ENCODE peak calls at places on chromosomes 4 and X, in four cellular contexts. U, T, X and E are unnamed samples. For H3K4me1, the result is how much of the 10 kb centered on the place peaks cover.

GRCh38 chrX:131783555-131784338 is 239.4 kb upstream of the STK26 start:
- DNase-seq in T (peak), X (peak), U (no peak), E (no peak)

GRCh38 chr4:97027989-97028388 is 1115.3 kb downstream of the STPG2 start:
- DNase-seq in T (no peak), X (no peak), U (no peak), E (no peak)

GRCh38 chrX:20205927-20206708 is 60.6 kb downstream of the RPS6KA3 start:
- DNase-seq in U (no peak), T (no peak), X (no peak), E (no peak)

GRCh38 chrX:43881410-43882293 is 598 bp downstream of the MAOB start:
- DNase-seq in T (no peak), X (peak), U (no peak), E (no peak)

GRCh38 chr4:186765138-186765537 is 41.5 kb upstream of the FAT1 start:
- DNase-seq in U (no peak), X (peak), T (no peak), E (no peak)

GRCh38 chr4:132180020-132180427 is 969.1 kb upstream of the PCDH10 start:
- DNase-seq in T (no peak), X (no peak), U (no peak), E (no peak)

GRCh38 chr4:131344761-131345160 is 1804.3 kb upstream of the PCDH10 start:
- DNase-seq in X (no peak), T (no peak), U (no peak), E (no peak)

GRCh38 chr4:5979981-5980380 is 38.2 kb downstream of the C4orf50 start:
- DNase-seq in U (peak), T (no peak), X (no peak), E (no peak)

GRCh38 chr4:138634915-138635314 is 380.7 kb upstream of the NOCT start:
- DNase-seq in U (no peak), T (no peak), X (no peak), E (no peak)

GRCh38 chr4:74327751-74328150 is 19.5 kb downstream of the EPGN start:
- DNase-seq in T (no peak), X (no peak), U (no peak), E (no peak)

GRCh38 chr4:91373546-91373945 is 930.2 kb upstream of the GRID2 start:
- DNase-seq in X (no peak), T (no peak), U (no peak), E (no peak)

GRCh38 chrX:96407501-96407900 is 277.1 kb upstream of the DIAPH2 start:
- DNase-seq in X (no peak), U (no peak), T (no peak), E (no peak)

DNA sequence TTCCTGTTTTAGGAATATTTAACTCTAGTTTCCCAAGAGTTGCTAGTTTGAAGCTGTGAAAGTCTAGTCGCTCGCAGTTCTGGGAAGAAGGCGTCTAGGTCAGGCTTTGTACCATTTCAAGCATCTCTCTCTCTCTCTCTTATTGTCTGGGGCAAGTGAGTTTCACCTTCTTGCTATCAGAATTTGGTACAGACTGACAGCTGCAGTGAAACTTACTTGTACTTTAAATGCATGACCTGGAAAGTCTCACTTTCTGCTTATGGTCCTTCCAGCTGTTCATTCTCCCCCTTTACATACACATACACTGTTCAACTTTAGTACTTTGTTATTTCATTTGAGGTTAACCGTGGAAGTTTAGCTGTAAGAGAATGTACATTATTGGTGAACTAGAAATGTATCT is 4.4 kb downstream of the FRMPD4 start:
- DNase-seq in U (no peak), X (no peak), T (no peak), E (no peak)
- H3K4me3 ChIP-seq in U (no peak), X (no peak), T (no peak), E (no peak)

DNA sequence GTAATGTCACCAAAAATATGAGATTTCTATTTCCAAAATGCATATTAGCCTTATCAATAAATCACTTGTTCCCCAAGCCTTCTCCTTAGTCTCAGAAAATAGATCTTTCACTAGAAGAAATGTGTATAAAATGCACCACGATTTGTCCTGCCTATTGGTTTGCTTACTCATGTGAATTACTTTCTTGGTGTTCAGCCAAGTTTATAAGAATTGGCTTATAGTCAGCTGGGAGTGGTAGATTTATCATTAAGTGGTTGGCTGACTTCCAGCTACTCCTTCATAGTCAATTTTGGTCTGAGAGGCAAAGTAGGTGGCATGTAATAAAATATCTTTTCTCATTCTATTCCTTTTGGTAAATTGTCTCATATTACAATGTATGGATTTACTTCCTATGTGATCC is 1.3 kb downstream of the SULT1E1 start:
- DNase-seq in U (no peak), X (no peak), T (no peak), E (no peak)
- H3K27ac ChIP-seq in U (no peak), X (no peak), T (no peak), E (no peak)

GRCh38 chr4:173518419-173519102 is 11.5 kb downstream of the HAND2 start:
- DNase-seq in X (no peak), T (no peak), U (no peak), E (no peak)

GRCh38 chr4:173519130-173520101 is 10.6 kb downstream of the HAND2 start:
- DNase-seq in T (no peak), X (no peak), U (no peak), E (no peak)

GRCh38 chr4:173516621-173517612 is 13.1 kb downstream of the HAND2 start:
- DNase-seq in U (no peak), X (no peak), T (no peak), E (no peak)

GRCh38 chr4:173515458-173515857 is 14.6 kb downstream of the HAND2 start:
- DNase-seq in U (no peak), X (no peak), T (no peak), E (no peak)

DNA sequence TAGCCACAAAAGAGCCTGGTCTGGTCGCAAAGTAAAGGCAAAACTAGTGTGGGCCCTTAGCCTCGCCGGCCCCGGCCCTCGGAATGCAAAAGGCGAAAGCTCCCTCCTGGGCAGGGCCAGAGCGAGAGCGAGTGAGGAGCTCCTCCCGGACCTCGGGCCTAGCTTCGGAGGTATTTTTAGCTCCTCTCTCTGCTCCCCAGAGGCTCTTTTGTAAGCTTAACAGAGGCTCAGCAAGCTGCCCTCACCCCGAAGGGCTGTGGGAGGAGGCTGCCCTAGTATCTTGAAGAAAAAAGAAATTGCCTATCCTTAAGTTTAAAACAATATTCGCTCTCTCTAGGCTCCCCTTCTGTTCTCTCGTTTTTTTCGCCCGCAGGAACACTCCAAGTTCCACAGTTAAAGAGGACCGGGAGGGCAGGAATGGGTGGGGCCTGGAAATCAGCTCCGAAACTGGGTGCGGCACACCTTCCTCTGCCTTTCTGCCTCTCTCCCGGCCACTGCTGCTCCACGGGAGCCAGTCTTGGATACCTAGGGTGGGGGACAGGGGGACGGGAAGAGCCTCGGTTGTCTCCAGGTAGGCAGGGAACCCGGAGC is 12.2 kb downstream of the HAND2 start:
- DNase-seq in X (peak), T (no peak), U (no peak), E (no peak)
- H3K4me1 ChIP-seq in X (under half), T (under half), U (under half), E (under half)

DNA sequence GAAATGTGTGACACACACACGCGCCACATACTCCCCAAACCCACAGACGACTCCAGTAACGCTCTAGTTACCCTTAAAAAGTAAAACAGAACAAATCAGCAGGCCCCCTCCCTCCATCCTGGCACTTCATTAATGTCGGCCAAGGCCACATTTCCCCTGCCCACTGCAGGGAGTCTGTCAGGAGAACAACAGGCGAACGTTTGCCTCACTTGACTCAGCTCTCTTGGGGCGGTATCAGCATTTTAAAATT is 671 bp upstream of the FHIP1A start:
- DNase-seq in X (no peak), T (no peak), U (no peak), E (no peak)
- H3K4me3 ChIP-seq in X (peak), T (peak), U (peak), E (peak)

GRCh38 chr4:2742081-2742822 is 13.9 kb downstream of the TNIP2 start:
- DNase-seq in U (no peak), T (no peak), X (no peak), E (no peak)
- H3K27ac ChIP-seq in U (no peak), T (no peak), X (no peak), E (no peak)

DNA sequence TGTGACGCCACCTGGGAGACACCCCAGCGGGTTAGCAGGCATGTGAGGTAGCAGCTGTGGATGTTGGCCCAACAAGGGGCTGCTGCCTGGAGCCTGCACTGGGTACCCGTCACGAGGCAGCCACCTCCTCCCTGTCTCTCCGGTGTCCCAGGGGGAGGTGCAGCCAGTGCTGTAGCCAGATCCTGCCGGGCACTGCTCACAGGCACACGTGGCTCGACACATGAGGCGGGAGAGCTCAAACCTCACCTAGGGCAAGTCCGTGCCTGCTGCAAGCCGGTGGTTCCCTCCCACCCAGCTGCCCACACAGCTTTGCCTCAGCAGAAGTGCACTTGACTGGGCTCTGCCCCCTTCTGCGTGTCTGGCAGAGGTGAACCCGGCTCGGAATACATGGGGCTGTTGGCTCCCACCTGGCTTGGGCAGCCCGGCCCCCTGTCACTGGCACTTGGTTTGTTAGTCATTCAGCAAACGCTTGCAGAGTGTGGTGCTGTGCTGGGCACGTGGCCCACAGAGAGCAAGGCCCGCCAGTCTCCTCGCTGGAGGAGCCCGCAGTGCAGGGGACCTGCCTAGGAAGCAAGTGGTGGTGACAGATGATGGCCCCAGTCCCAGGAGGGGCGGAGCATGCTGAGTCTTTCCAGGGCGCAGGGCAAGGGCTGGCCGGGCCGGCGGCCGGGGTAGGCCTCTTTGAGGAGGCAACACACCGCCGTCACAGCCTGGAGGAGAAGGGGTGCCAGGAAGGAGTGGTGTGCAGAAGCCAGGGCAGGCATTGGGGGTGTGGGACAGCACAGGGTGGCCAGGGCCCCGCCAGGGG is 10.1 kb upstream of the SH3TC1 start:
- DNase-seq in X (no peak), U (no peak), T (no peak), E (no peak)
- H3K4me1 ChIP-seq in X (under half), U (under half), T (under half), E (under half)

GRCh38 chr4:10302096-10302495 is 155.1 kb downstream of the ZNF518B start:
- DNase-seq in T (no peak), X (no peak), U (no peak), E (no peak)

GRCh38 chr4:10303291-10303690 is 153.9 kb downstream of the ZNF518B start:
- DNase-seq in X (no peak), T (no peak), U (no peak), E (no peak)

DNA sequence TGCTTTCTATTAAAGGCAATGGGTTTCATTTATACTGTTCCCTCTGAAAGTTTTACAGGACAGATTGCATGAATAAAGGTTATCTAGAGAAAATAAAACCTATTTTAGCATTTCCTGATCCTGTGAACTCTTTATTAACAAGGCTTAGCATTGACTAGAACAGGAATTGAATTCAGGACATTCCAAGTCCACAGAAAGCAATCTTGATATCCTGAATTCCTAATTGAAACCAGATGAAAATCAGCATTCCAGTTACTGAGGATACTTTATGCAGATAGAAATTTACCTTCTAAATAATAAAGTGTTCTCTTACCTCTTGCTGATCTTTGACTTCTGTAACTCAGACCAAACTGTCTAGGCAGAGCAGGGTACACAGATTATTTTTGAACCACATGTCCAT is 151.4 kb downstream of the ZNF518B start:
- DNase-seq in U (no peak), T (no peak), X (no peak), E (no peak)
- H3K4me3 ChIP-seq in U (no peak), T (no peak), X (no peak), E (no peak)

DNA sequence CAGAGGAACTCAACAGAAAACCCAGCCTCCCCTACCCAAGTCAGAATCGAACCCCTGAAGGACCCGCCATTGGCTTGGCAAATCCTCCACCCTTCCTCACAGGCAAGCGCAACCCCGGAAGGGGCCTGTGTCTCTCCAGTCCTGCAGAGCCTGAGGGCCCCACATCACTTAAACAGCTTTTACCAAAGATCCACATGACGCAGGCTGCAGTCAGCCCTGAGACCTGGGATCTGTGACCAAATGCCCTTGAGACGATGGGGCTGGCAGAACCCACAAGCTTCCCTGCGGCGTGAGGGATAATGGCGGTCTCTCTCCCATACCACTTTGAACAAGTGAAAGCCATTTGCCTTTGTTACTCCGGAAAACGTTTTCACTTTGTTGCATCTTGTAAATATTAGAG is 54.9 kb downstream of the ACOX3 start:
- DNase-seq in T (no peak), U (no peak), X (no peak), E (no peak)
- H3K27ac ChIP-seq in T (no peak), U (no peak), X (no peak), E (no peak)

GRCh38 chrX:13535371-13535770 is 34.0 kb upstream of the EGFL6 start:
- DNase-seq in X (no peak), T (no peak), U (no peak), E (no peak)

GRCh38 chrX:13538414-13538813 is 31.0 kb upstream of the EGFL6 start:
- DNase-seq in T (no peak), U (no peak), X (no peak), E (no peak)

GRCh38 chrX:13545731-13546130 is 23.7 kb upstream of the EGFL6 start:
- DNase-seq in X (no peak), T (no peak), U (no peak), E (no peak)

GRCh38 chrX:13540602-13541001 is 28.8 kb upstream of the EGFL6 start:
- DNase-seq in T (no peak), X (no peak), U (no peak), E (no peak)
- H3K4me1 ChIP-seq in T (under half), X (under half), U (under half), E (under half)